ENCODE peak calls at places on chromosome 20, in seven cellular contexts. One of them, this sample, is unnamed.

GRCh38 chr20:13788167-13788834 is 3.5 kb downstream of the NDUFAF5 start:
- DNase-seq in HCT116: peak
- DNase-seq in HepG2: peak
- DNase-seq in K562: peak
- DNase-seq in H1: no peak
- DNase-seq in GM12878: peak
- DNase-seq in SK-N-SH: peak
- DNase-seq in this sample: peak

GRCh38 chr20:20448891-20449290 is 81.0 kb downstream of the INSM1 start:
- DNase-seq in HepG2: no peak
- DNase-seq in SK-N-SH: no peak
- DNase-seq in K562: no peak
- DNase-seq in H1: no peak
- DNase-seq in GM12878: no peak
- DNase-seq in HCT116: no peak
- DNase-seq in this sample: no peak

GRCh38 chr20:49510562-49511117 is 28.2 kb upstream of the KCNB1 start:
- DNase-seq in GM12878: no peak
- DNase-seq in HCT116: no peak
- DNase-seq in H1: no peak
- DNase-seq in K562: no peak
- DNase-seq in HepG2: no peak
- DNase-seq in SK-N-SH: no peak
- DNase-seq in this sample: peak

GRCh38 chr20:5150226-5151076 is 23.6 kb downstream of the CDS2 start:
- DNase-seq in HCT116: no peak
- DNase-seq in SK-N-SH: no peak
- DNase-seq in K562: no peak
- DNase-seq in H1: no peak
- DNase-seq in HepG2: peak
- DNase-seq in GM12878: no peak
- DNase-seq in this sample: no peak

GRCh38 chr20:57840066-57840465 is 130.3 kb upstream of the PMEPA1 start:
- DNase-seq in HCT116: no peak
- DNase-seq in H1: no peak
- DNase-seq in GM12878: no peak
- DNase-seq in K562: no peak
- DNase-seq in SK-N-SH: no peak
- DNase-seq in HepG2: no peak
- DNase-seq in this sample: no peak

GRCh38 chr20:10454135-10454750 is 19.1 kb downstream of the SLX4IP start:
- DNase-seq in H1: no peak
- DNase-seq in HCT116: no peak
- DNase-seq in GM12878: no peak
- DNase-seq in HepG2: no peak
- DNase-seq in SK-N-SH: no peak
- DNase-seq in K562: no peak
- DNase-seq in this sample: no peak

GRCh38 chr20:1806456-1806855 is 88.8 kb upstream of the SIRPA start:
- DNase-seq in K562: no peak
- DNase-seq in HCT116: no peak
- DNase-seq in H1: no peak
- DNase-seq in HepG2: no peak
- DNase-seq in GM12878: no peak
- DNase-seq in SK-N-SH: no peak
- DNase-seq in this sample: no peak

GRCh38 chr20:50415516-50416268 is 94.5 kb upstream of the PTPN1 start:
- DNase-seq in HCT116: peak
- DNase-seq in SK-N-SH: peak
- DNase-seq in GM12878: no peak
- DNase-seq in K562: no peak
- DNase-seq in H1: peak
- DNase-seq in HepG2: peak
- DNase-seq in this sample: peak

GRCh38 chr20:51196991-51197651 is 174.2 kb upstream of the KCNG1 start:
- DNase-seq in GM12878: no peak
- DNase-seq in K562: no peak
- DNase-seq in H1: no peak
- DNase-seq in SK-N-SH: no peak
- DNase-seq in HepG2: no peak
- DNase-seq in HCT116: no peak
- DNase-seq in this sample: no peak

GRCh38 chr20:35490736-35491181 is 35.4 kb downstream of the CEP250 start:
- DNase-seq in HCT116: no peak
- DNase-seq in H1: no peak
- DNase-seq in GM12878: peak
- DNase-seq in K562: no peak
- DNase-seq in SK-N-SH: no peak
- DNase-seq in HepG2: no peak
- DNase-seq in this sample: no peak

GRCh38 chr20:9613871-9614270 is 99.5 kb downstream of the LAMP5 start:
- DNase-seq in HepG2: no peak
- DNase-seq in SK-N-SH: no peak
- DNase-seq in K562: no peak
- DNase-seq in H1: no peak
- DNase-seq in HCT116: no peak
- DNase-seq in GM12878: no peak
- DNase-seq in this sample: no peak

GRCh38 chr20:53735536-53736050 is 142.0 kb upstream of the ZNF217 start:
- DNase-seq in GM12878: no peak
- DNase-seq in H1: no peak
- DNase-seq in K562: no peak
- DNase-seq in HepG2: no peak
- DNase-seq in HCT116: no peak
- DNase-seq in SK-N-SH: no peak
- DNase-seq in this sample: peak

GRCh38 chr20:62143976-62144825 is 632 bp downstream of the SS18L1 start:
- DNase-seq in K562: peak
- DNase-seq in SK-N-SH: peak
- DNase-seq in H1: no peak
- DNase-seq in HCT116: no peak
- DNase-seq in GM12878: no peak
- DNase-seq in HepG2: peak
- DNase-seq in this sample: peak
- TF ChIP-seq JUND in K562: peak
- TF ChIP-seq JUND in SK-N-SH: no peak
- TF ChIP-seq JUND in H1: no peak
- TF ChIP-seq JUND in HCT116: no peak
- TF ChIP-seq JUND in GM12878: no peak
- TF ChIP-seq JUND in HepG2: no peak
- TF ChIP-seq JUND in this sample: no peak

GRCh38 chr20:3887870-3888614 is 1.1 kb upstream of the PANK2 start:
- DNase-seq in K562: no peak
- DNase-seq in GM12878: no peak
- DNase-seq in HepG2: no peak
- DNase-seq in HCT116: peak
- DNase-seq in SK-N-SH: no peak
- DNase-seq in H1: no peak
- DNase-seq in this sample: no peak
- TF ChIP-seq JUND in K562: no peak
- TF ChIP-seq JUND in GM12878: no peak
- TF ChIP-seq JUND in HepG2: no peak
- TF ChIP-seq JUND in HCT116: no peak
- TF ChIP-seq JUND in SK-N-SH: no peak
- TF ChIP-seq JUND in H1: no peak
- TF ChIP-seq JUND in this sample: no peak

GRCh38 chr20:8330316-8330784 is 198.3 kb downstream of the PLCB1 start:
- DNase-seq in HepG2: no peak
- DNase-seq in GM12878: no peak
- DNase-seq in SK-N-SH: no peak
- DNase-seq in HCT116: no peak
- DNase-seq in H1: no peak
- DNase-seq in K562: no peak
- DNase-seq in this sample: no peak

GRCh38 chr20:8330785-8331699 is 199.0 kb downstream of the PLCB1 start:
- DNase-seq in HepG2: peak
- DNase-seq in H1: no peak
- DNase-seq in K562: no peak
- DNase-seq in SK-N-SH: no peak
- DNase-seq in GM12878: no peak
- DNase-seq in HCT116: no peak
- DNase-seq in this sample: no peak

GRCh38 chr20:8334641-8335040 is 202.6 kb downstream of the PLCB1 start:
- DNase-seq in HepG2: peak
- DNase-seq in K562: no peak
- DNase-seq in SK-N-SH: no peak
- DNase-seq in H1: no peak
- DNase-seq in HCT116: no peak
- DNase-seq in GM12878: no peak
- DNase-seq in this sample: peak

GRCh38 chr20:8335059-8335458 is 203.0 kb downstream of the PLCB1 start:
- DNase-seq in GM12878: no peak
- DNase-seq in HCT116: no peak
- DNase-seq in HepG2: peak
- DNase-seq in H1: no peak
- DNase-seq in K562: no peak
- DNase-seq in SK-N-SH: no peak
- DNase-seq in this sample: no peak

GRCh38 chr20:8331740-8332412 is 199.8 kb downstream of the PLCB1 start:
- DNase-seq in SK-N-SH: no peak
- DNase-seq in GM12878: no peak
- DNase-seq in HepG2: peak
- DNase-seq in K562: no peak
- DNase-seq in HCT116: no peak
- DNase-seq in H1: no peak
- DNase-seq in this sample: no peak
- TF ChIP-seq JUND in SK-N-SH: peak
- TF ChIP-seq JUND in GM12878: no peak
- TF ChIP-seq JUND in HepG2: peak
- TF ChIP-seq JUND in K562: no peak
- TF ChIP-seq JUND in HCT116: no peak
- TF ChIP-seq JUND in H1: no peak
- TF ChIP-seq JUND in this sample: no peak

DNA sequence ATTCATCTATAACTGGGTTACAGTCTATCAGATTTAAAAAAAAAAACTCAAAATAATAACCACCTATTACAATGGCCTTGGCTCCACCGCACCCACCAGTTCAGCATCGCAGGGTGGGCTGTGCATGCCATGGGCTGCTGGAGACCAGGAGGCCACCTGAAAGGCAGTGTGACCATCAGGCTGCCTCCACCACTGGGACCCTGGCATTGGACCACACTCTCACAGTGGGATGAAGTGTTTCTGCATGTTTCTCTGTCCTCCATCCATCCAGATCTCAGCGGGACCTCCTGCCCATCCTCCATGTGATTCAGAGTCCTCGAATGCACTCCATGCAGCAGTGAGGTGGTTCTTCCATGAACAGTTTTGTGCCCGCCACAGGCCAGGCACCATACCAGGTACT is 206.1 kb upstream of the CST7 start:
- DNase-seq in H1: no peak
- DNase-seq in SK-N-SH: no peak
- DNase-seq in K562: no peak
- DNase-seq in GM12878: no peak
- DNase-seq in HepG2: no peak
- DNase-seq in HCT116: no peak
- DNase-seq in this sample: no peak
- TF ChIP-seq JUND in H1: no peak
- TF ChIP-seq JUND in SK-N-SH: no peak
- TF ChIP-seq JUND in K562: no peak
- TF ChIP-seq JUND in GM12878: no peak
- TF ChIP-seq JUND in HepG2: no peak
- TF ChIP-seq JUND in HCT116: no peak
- TF ChIP-seq JUND in this sample: no peak

GRCh38 chr20:38165089-38165965 is at the start of gene TGM2:
- DNase-seq in HepG2: peak
- DNase-seq in HCT116: no peak
- DNase-seq in GM12878: peak
- DNase-seq in H1: peak
- DNase-seq in K562: peak
- DNase-seq in SK-N-SH: peak
- DNase-seq in this sample: peak

GRCh38 chr20:38164624-38165088 is 414 bp downstream of the TGM2 start:
- DNase-seq in K562: no peak
- DNase-seq in GM12878: no peak
- DNase-seq in HCT116: no peak
- DNase-seq in HepG2: no peak
- DNase-seq in SK-N-SH: no peak
- DNase-seq in H1: no peak
- DNase-seq in this sample: no peak

GRCh38 chr20:38162878-38163875 is 1.9 kb downstream of the TGM2 start:
- DNase-seq in HCT116: no peak
- DNase-seq in GM12878: no peak
- DNase-seq in K562: no peak
- DNase-seq in HepG2: no peak
- DNase-seq in SK-N-SH: no peak
- DNase-seq in H1: no peak
- DNase-seq in this sample: no peak

GRCh38 chr20:38162149-38162548 is 2.9 kb downstream of the TGM2 start:
- DNase-seq in GM12878: no peak
- DNase-seq in H1: no peak
- DNase-seq in HepG2: no peak
- DNase-seq in SK-N-SH: no peak
- DNase-seq in HCT116: no peak
- DNase-seq in K562: no peak
- DNase-seq in this sample: no peak

GRCh38 chr20:38164069-38164468 is 1.0 kb downstream of the TGM2 start:
- DNase-seq in HepG2: no peak
- DNase-seq in K562: no peak
- DNase-seq in HCT116: no peak
- DNase-seq in GM12878: no peak
- DNase-seq in H1: no peak
- DNase-seq in SK-N-SH: no peak
- DNase-seq in this sample: no peak
- TF ChIP-seq JUND in HepG2: no peak
- TF ChIP-seq JUND in K562: no peak
- TF ChIP-seq JUND in HCT116: no peak
- TF ChIP-seq JUND in GM12878: no peak
- TF ChIP-seq JUND in H1: no peak
- TF ChIP-seq JUND in SK-N-SH: no peak
- TF ChIP-seq JUND in this sample: no peak

This sample was measured in T47D.